ENCODE peak calls at places on chromosomes 6 and 20, in ten cellular contexts. U is RWPE1; O is AG04450; E is A549; M is CD4-positive, alpha-beta T cell; Z is small intestine; V is endodermal cell; X is caudate nucleus; C is cardiac muscle cell; Y is CD4-positive, alpha-beta memory T cell. F is an unnamed sample.

GRCh38 chr20:11159728-11160127 is 485.9 kb upstream of the JAG1 start:
- DNase-seq in U (no peak), O (peak), E (no peak), M (no peak), Z (peak), V (no peak), X (no peak), C (peak), Y (no peak), F (no peak)

GRCh38 chr6:126716012-126716411 is 376.1 kb downstream of the CENPW start:
- DNase-seq in U (no peak), O (no peak), E (no peak), M (no peak), Z (no peak), V (no peak), X (no peak), C (no peak), Y (no peak), F (no peak)

GRCh38 chr6:161393839-161394364 is 120.0 kb upstream of the AGPAT4 start:
- DNase-seq in U (peak), O (no peak), E (peak), M (no peak), Z (peak), V (peak), X (no peak), C (peak), Y (peak), F (no peak)

GRCh38 chr6:35691027-35691824 is 2.5 kb upstream of the FKBP5 start:
- DNase-seq in U (no peak), O (no peak), E (no peak), M (no peak), Z (peak), V (no peak), X (no peak), C (peak), Y (no peak), F (peak)

GRCh38 chr6:113855500-113856010 is 1.6 kb upstream of the MARCKS start:
- DNase-seq in U (peak), O (no peak), E (peak), M (no peak), Z (peak), V (peak), X (no peak), C (peak), Y (peak), F (no peak)

GRCh38 chr6:54255881-54256280 is 52.4 kb upstream of the TINAG start:
- DNase-seq in U (no peak), O (no peak), E (no peak), M (no peak), Z (no peak), V (no peak), X (no peak), C (no peak), Y (no peak), F (no peak)

GRCh38 chr6:11329841-11330765 is 97.6 kb upstream of the NEDD9 start:
- DNase-seq in U (no peak), O (no peak), E (no peak), M (no peak), Z (peak), V (no peak), X (no peak), C (no peak), Y (no peak), F (no peak)

GRCh38 chr6:19354181-19354580 is 483.0 kb upstream of the ID4 start:
- DNase-seq in U (no peak), O (no peak), E (no peak), M (no peak), Z (no peak), V (no peak), X (no peak), C (no peak), Y (no peak), F (no peak)

GRCh38 chr6:1436334-1437306 is 47.2 kb downstream of the FOXF2 start:
- DNase-seq in U (peak), O (peak), E (peak), M (no peak), Z (peak), V (peak), X (no peak), C (peak), Y (peak), F (peak)

GRCh38 chr6:155795173-155795796 is 339.6 kb upstream of the NOX3 start:
- DNase-seq in U (no peak), O (no peak), E (no peak), M (no peak), Z (no peak), V (no peak), X (no peak), C (peak), Y (no peak), F (no peak)

GRCh38 chr6:45916692-45917091 is 99.0 kb downstream of the CLIC5 start:
- DNase-seq in U (no peak), O (no peak), E (no peak), M (no peak), Z (no peak), V (peak), X (no peak), C (no peak), Y (no peak), F (no peak)

GRCh38 chr6:137332637-137333228 is 113.5 kb upstream of the IFNGR1 start:
- DNase-seq in U (no peak), O (no peak), E (no peak), M (no peak), Z (no peak), V (no peak), X (no peak), C (peak), Y (no peak), F (no peak)

DNA sequence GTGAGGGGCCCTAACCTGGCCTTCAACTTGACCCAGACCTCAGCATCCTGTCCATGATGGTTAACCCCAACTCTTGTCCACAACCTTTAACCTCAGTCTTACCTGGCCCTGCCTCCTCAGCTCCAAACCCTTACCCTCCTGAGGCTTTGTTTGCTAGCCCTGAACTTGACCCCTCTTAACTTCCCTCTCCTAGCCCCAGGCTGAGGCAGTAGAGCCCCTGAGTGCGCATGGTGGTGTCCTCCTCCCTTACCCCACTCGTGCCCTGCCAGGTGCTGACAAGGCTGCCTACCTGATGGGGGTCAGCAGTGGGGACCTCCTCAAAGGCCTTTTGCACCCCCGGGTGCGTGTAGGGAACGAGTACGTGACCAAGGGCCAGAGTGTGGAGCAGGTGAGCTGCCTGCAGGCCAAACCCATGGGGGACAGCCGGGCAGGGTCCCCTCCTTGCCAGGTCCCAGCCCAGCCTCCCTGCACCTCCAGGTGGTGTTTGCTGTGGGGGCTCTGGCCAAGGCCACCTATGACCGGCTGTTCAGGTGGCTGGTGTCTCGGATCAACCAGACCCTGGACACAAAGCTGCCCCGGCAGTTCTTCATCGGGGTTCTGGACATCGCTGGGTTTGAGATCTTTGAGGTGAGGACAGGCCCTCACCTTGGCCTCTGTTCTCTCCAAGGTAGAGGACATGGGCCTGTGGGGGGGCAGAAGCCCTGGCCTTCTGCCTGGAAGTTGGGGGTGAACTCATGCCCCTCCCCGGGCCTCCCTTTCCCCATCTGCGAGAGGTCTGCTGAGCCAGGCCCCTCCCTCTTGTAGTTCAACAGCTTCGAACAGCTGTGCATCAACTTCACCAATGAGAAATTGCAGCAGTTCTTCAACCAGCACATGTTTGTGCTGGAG is 31.9 kb downstream of the MYH7B start:
- DNase-seq in U (no peak), O (no peak), E (no peak), M (no peak), Z (no peak), V (no peak), X (no peak), C (no peak), Y (no peak), F (no peak)
- H3K27ac ChIP-seq in U (no peak), O (no peak), E (no peak), M (no peak), Z (no peak), V (no peak), X (no peak), C (peak), Y (no peak), F (no peak)

DNA sequence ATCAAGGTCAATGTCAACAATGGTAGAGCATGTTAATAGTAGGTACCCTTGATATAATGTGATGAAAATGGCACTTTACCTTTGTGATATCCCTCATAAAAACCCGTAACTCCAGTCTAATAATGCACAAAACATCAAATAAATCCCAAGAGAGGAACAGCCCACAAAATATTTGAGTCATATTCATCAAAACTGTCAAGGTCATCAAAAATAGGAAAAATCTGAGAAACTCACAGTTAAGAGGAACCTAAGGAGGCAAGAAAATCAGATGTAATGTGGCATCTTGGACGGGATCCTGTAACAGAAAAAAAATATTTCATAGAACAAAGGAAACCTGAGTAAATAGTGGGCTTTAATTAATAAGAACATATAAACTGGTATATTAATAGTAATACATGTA is 25.5 kb upstream of the OSTM1 start:
- DNase-seq in U (no peak), O (no peak), E (no peak), M (no peak), Z (no peak), V (no peak), X (no peak), C (no peak), Y (no peak), F (no peak)
- H3K27ac ChIP-seq in U (no peak), O (no peak), E (no peak), M (no peak), Z (no peak), V (no peak), X (no peak), C (no peak), Y (no peak), F (no peak)

GRCh38 chr6:56370591-56371198 is 123.3 kb upstream of the COL21A1 start:
- DNase-seq in U (peak), O (peak), E (peak), M (no peak), Z (peak), V (no peak), X (no peak), C (peak), Y (no peak), F (no peak)

GRCh38 chr6:56375806-56376205 is 128.4 kb upstream of the COL21A1 start:
- DNase-seq in U (no peak), O (no peak), E (no peak), M (no peak), Z (no peak), V (no peak), X (no peak), C (no peak), Y (no peak), F (no peak)

GRCh38 chr6:56370127-56370540 is 122.8 kb upstream of the COL21A1 start:
- DNase-seq in U (peak), O (no peak), E (peak), M (no peak), Z (peak), V (peak), X (no peak), C (peak), Y (no peak), F (peak)

GRCh38 chr6:56374841-56375369 is 127.5 kb upstream of the COL21A1 start:
- DNase-seq in U (no peak), O (peak), E (no peak), M (no peak), Z (no peak), V (no peak), X (no peak), C (peak), Y (no peak), F (no peak)

GRCh38 chr6:56372621-56373020 is 125.2 kb upstream of the COL21A1 start:
- DNase-seq in U (no peak), O (no peak), E (no peak), M (no peak), Z (no peak), V (no peak), X (no peak), C (peak), Y (no peak), F (no peak)
- H3K27ac ChIP-seq in U (no peak), O (no peak), E (no peak), M (no peak), Z (peak), V (no peak), X (no peak), C (no peak), Y (no peak), F (no peak)

GRCh38 chr6:144559865-144560603 is 274.9 kb downstream of the UTRN start:
- DNase-seq in U (no peak), O (no peak), E (no peak), M (no peak), Z (peak), V (no peak), X (no peak), C (peak), Y (peak), F (no peak)
- H3K27ac ChIP-seq in U (no peak), O (no peak), E (no peak), M (peak), Z (peak), V (peak), X (no peak), C (peak), Y (peak), F (peak)

DNA sequence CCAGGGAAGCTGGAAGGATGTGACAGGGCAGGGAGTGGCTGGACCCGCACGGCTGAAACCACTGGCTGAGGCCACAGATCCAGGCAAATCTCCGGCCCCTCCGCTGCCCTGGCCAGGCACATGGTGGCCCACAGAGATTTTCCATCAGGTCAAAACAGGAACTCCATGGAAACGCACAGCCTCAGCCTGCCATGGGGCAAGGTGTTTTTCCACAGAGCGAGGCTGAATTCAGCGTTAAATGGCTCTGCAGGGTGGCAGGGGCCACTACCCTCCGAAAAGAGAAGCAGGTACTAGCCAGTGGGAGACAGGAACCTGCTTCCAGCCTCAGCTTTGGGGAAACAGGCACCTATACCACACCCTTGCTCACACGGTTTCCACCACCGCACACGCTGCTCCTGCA is 53.1 kb downstream of the PREX1 start:
- DNase-seq in U (no peak), O (no peak), E (no peak), M (no peak), Z (no peak), V (peak), X (no peak), C (no peak), Y (no peak), F (no peak)
- H3K27ac ChIP-seq in U (no peak), O (no peak), E (no peak), M (no peak), Z (peak), V (no peak), X (peak), C (no peak), Y (peak), F (peak)

GRCh38 chr20:51398552-51398951 is 144.0 kb downstream of the NFATC2 start:
- DNase-seq in U (no peak), O (no peak), E (no peak), M (no peak), Z (no peak), V (no peak), X (no peak), C (no peak), Y (no peak), F (no peak)

GRCh38 chr20:51399138-51399890 is 143.2 kb downstream of the NFATC2 start:
- DNase-seq in U (no peak), O (no peak), E (no peak), M (no peak), Z (no peak), V (no peak), X (no peak), C (no peak), Y (no peak), F (no peak)

GRCh38 chr20:51398083-51398482 is 144.4 kb downstream of the NFATC2 start:
- DNase-seq in U (no peak), O (no peak), E (no peak), M (no peak), Z (no peak), V (no peak), X (no peak), C (no peak), Y (no peak), F (no peak)

GRCh38 chr20:51402201-51402600 is 140.3 kb downstream of the NFATC2 start:
- DNase-seq in U (no peak), O (peak), E (no peak), M (no peak), Z (peak), V (no peak), X (no peak), C (no peak), Y (peak), F (no peak)

DNA sequence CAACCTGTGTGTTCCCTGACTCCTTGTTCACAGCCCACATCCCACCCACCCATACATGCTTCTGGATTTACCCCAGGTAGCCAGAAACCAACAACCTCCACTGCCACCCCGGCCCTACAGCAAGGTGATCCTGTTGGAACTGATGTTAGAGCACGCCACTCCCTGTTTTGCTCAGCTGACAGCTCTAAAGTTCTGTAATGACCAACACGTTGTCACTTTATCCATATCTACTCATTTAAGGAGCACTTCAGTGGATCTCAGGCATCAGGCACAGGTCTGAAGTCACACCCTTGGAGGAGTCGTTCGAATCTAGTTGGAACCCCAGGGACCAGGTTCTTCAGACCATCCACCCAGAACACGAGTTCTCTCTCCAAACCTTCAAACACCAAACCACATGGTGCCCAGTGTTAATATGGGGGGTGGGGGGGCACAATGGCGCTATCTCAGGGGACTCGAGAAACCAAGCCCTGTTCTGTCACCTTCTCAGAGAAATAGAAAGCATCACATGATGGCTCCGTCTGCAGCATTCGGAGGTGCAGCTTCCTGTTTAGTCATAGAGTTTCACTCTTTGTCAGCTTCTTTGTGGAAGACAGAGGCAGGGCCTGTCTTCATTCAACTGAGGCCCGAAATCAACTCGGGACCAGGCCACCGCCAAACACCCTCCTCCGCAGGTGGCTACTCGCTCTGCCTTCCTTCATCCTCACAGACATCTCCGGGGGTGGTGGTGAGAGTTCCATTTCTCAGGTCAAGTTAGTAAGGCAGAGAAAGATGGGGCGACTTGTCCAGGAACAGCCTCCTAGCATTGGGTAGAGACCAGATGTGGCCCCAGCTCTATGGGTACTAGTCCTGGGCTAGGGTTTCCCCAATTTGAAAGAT is 142.2 kb downstream of the NFATC2 start:
- DNase-seq in U (no peak), O (no peak), E (no peak), M (peak), Z (peak), V (no peak), X (no peak), C (no peak), Y (peak), F (peak)
- H3K27ac ChIP-seq in U (no peak), O (no peak), E (no peak), M (peak), Z (peak), V (no peak), X (no peak), C (no peak), Y (peak), F (peak)

GRCh38 chr20:51094221-51094620 is 71.3 kb upstream of the KCNG1 start:
- DNase-seq in U (no peak), O (no peak), E (no peak), M (no peak), Z (no peak), V (peak), X (no peak), C (no peak), Y (no peak), F (no peak)
- H3K27ac ChIP-seq in U (no peak), O (no peak), E (no peak), M (no peak), Z (no peak), V (no peak), X (no peak), C (no peak), Y (no peak), F (no peak)

F was measured in stomach.